ENCODE peak calls at places on chromosome 21, in six cellular contexts. A is astrocyte of the spinal cord, T is IMR-90, N is thoracic aorta, M is transverse colon, G is esophagus muscularis mucosa. U is an unnamed sample.

GRCh38 chr21:42195378-42196031 is 23.4 kb upstream of the ABCG1 start:
- DNase-seq in T (peak), N (no peak), A (peak), G (peak), M (peak), U (no peak)

GRCh38 chr21:35924714-35925301 is 135.5 kb downstream of the SETD4 start:
- DNase-seq in T (peak), N (no peak), G (peak), M (no peak), A (peak), U (peak)

GRCh38 chr21:44972821-44973220 is 33.0 kb downstream of the SLX9 start:
- DNase-seq in G (no peak), A (no peak), M (no peak), N (no peak), T (peak), U (no peak)

GRCh38 chr21:41487082-41487481 is 20.9 kb downstream of the TMPRSS2 start:
- DNase-seq in T (no peak), M (no peak), G (no peak), N (no peak), A (no peak), U (no peak)

GRCh38 chr21:36320421-36321324 is 676 bp downstream of the MORC3 start:
- DNase-seq in N (peak), M (peak), G (peak), T (peak), A (peak), U (peak)

GRCh38 chr21:18716578-18717138 is 313.1 kb upstream of the TMPRSS15 start:
- DNase-seq in M (no peak), A (peak), N (no peak), G (no peak), T (no peak), U (no peak)

GRCh38 chr21:17889171-17889570 is 70.0 kb upstream of the C21orf91 start:
- DNase-seq in N (no peak), G (no peak), T (no peak), M (no peak), A (no peak), U (no peak)

GRCh38 chr21:38538353-38538752 is 40.1 kb upstream of the ERG start:
- DNase-seq in T (no peak), N (no peak), G (no peak), A (no peak), M (no peak), U (no peak)

GRCh38 chr21:19034041-19034440 is 630.5 kb upstream of the TMPRSS15 start:
- DNase-seq in G (no peak), T (no peak), A (no peak), N (no peak), M (no peak), U (no peak)

GRCh38 chr21:31316488-31317169 is 27.4 kb downstream of the TIAM1 start:
- DNase-seq in M (no peak), G (no peak), A (no peak), T (peak), N (no peak), U (no peak)

GRCh38 chr21:22795644-22796043 is 1797.4 kb downstream of the NCAM2 start:
- DNase-seq in A (no peak), T (no peak), M (no peak), G (no peak), N (no peak), U (no peak)

GRCh38 chr21:41763398-41763931 is 3.4 kb downstream of the RIPK4 start:
- DNase-seq in T (no peak), M (no peak), G (no peak), A (no peak), N (no peak), U (no peak)

GRCh38 chr21:42568834-42569731 is 55.4 kb downstream of the SLC37A1 start:
- DNase-seq in G (no peak), A (no peak), M (peak), T (no peak), N (no peak), U (no peak)

GRCh38 chr21:36522174-36522810 is 42.4 kb upstream of the CLDN14 start:
- DNase-seq in G (no peak), M (no peak), N (no peak), A (no peak), T (no peak), U (no peak)

GRCh38 chr21:26453258-26453657 is 119.8 kb downstream of the CYYR1 start:
- DNase-seq in N (no peak), T (no peak), M (no peak), G (no peak), A (no peak), U (no peak)

GRCh38 chr21:35203093-35204021 is 154.3 kb upstream of the RUNX1 start:
- DNase-seq in A (peak), T (peak), M (no peak), G (no peak), N (no peak), U (no peak)

GRCh38 chr21:38319781-38320180 is 63.0 kb downstream of the KCNJ15 start:
- DNase-seq in G (no peak), T (peak), M (no peak), N (no peak), A (no peak), U (no peak)

GRCh38 chr21:14985306-14985705 is 79.5 kb downstream of the NRIP1 start:
- DNase-seq in T (no peak), N (no peak), A (no peak), G (no peak), M (no peak), U (no peak)

GRCh38 chr21:42094811-42095210 is 23.7 kb downstream of the UMODL1 start:
- DNase-seq in T (no peak), A (no peak), N (no peak), M (no peak), G (no peak), U (no peak)

GRCh38 chr21:42102063-42102462 is 30.9 kb downstream of the UMODL1 start:
- DNase-seq in G (no peak), M (no peak), N (no peak), T (no peak), A (no peak), U (no peak)

GRCh38 chr21:44956356-44957046 is 16.7 kb downstream of the SLX9 start:
- DNase-seq in A (no peak), N (no peak), T (no peak), M (no peak), G (no peak), U (no peak)

GRCh38 chr21:26849428-26850115 is 4.4 kb upstream of the ADAMTS1 start:
- DNase-seq in T (peak), A (peak), N (no peak), G (no peak), M (no peak), U (no peak)

GRCh38 chr21:41247561-41247968 is 69.0 kb upstream of the FAM3B start:
- DNase-seq in M (peak), T (peak), G (peak), N (peak), A (peak), U (no peak)

GRCh38 chr21:25025596-25025995 is 581.7 kb downstream of the MRPL39 start:
- DNase-seq in M (no peak), N (no peak), G (no peak), T (no peak), A (no peak), U (no peak)

GRCh38 chr21:45267390-45267760 is 20.3 kb downstream of the POFUT2 start:
- DNase-seq in A (no peak), T (no peak), N (no peak), G (no peak), M (no peak), U (no peak)

GRCh38 chr21:42062543-42063022 is 8.5 kb upstream of the UMODL1 start:
- DNase-seq in A (no peak), T (no peak), N (no peak), G (no peak), M (peak), U (no peak)

GRCh38 chr21:41899431-41900202 is 20.5 kb upstream of the PRDM15 start:
- DNase-seq in N (no peak), A (no peak), G (no peak), M (no peak), T (no peak), U (no peak)

GRCh38 chr21:38170283-38170682 is 86.5 kb upstream of the KCNJ15 start:
- DNase-seq in N (no peak), T (peak), G (no peak), M (no peak), A (peak), U (no peak)

GRCh38 chr21:21151231-21151630 is 153.0 kb downstream of the NCAM2 start:
- DNase-seq in M (no peak), A (no peak), N (no peak), G (no peak), T (no peak), U (no peak)
- TF ChIP-seq CTCF in M (no peak), A (no peak), N (no peak), G (no peak), T (no peak), U (no peak)

GRCh38 chr21:29671728-29672127 is 268.1 kb downstream of the GRIK1 start:
- DNase-seq in N (no peak), G (no peak), M (no peak), T (no peak), A (no peak), U (no peak)
- TF ChIP-seq CTCF in N (no peak), G (no peak), M (no peak), T (no peak), A (no peak), U (no peak)

DNA sequence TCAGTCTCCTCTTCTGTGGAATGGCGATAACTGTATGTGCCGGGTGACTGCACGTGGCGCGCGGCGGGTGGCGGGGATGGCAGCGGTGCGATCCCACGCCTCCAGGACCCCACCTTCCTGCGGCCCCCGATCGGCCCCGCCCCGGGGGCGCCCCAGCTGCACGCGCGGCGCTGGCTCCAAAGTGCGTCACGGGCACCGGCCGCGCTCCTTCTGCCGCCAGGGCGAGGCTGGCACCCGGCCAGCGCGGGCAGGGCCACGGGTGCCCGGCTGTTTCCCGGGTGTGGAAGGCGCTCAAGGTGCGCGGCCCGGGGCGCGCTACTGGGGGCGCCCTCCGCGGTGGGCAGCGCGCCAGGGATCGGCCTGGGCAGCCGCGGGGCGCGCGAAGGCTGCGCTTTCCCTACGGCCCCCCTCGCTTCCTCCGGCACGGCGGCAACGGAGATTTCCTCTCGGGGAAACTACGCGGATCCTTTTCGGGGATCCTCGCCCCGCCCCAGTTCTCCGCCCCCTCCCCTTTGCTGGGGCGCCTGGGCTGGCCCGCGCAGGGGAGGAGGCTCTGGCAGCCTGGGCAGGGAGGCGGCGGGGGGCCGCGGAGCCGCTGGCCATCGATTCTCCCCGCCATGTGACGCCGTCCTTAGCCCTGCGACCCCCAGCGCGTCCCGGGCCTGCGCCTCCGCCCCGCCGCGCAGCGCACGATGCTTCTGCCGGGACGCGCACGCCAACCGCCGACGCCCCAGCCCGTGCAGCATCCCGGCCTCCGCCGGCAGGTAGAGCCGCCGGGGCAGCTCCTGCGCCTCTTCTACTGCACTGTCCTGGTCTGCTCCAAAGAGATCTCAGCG is at the start of gene EVA1C:
- DNase-seq in A (peak), N (no peak), M (peak), T (peak), G (no peak), U (no peak)
- TF ChIP-seq CTCF in A (no peak), N (no peak), M (peak), T (peak), G (peak), U (peak)

DNA sequence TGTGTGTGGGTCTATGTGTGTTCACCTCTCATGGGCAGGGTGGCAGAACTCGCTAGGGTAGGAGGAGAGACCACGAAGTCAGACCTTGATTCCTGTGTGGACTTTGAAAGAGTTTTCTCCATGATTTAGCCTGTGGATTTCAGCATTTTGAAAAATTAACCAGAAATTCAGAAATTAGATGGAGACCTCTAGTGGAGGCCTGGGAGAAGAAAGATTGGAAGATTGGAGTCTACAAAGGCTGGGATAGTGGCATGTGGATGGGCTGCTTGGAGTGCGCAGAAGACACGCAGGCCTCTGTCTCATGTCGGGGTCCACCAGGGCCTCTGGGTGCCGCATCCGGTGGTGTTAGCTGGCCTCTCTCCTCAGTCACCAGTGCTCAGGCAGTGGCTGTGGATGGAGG is 18.9 kb upstream of the IGSF5 start:
- DNase-seq in A (no peak), M (no peak), N (no peak), G (no peak), T (no peak), U (no peak)
- TF ChIP-seq CTCF in A (peak), M (no peak), N (no peak), G (no peak), T (peak), U (no peak)

DNA sequence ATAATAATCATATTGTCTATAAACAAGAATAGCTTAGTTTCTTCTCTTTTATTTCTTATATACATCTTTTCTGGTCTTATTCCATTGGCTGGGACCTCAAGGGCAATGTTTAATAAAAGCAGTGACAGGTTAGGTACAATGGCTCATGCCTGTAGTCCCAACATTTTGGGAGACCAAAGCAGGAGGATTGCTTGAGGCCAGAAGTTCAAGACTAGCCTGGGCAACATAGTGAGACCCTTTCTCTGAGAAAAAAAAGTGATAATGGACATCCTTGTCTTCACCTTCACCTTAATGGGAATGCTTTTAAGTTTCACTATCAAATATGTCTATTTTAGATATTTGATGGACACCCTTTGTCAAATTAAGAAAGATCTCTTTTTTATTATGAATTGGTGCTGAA is 8.1 kb downstream of the B3GALT5 start:
- DNase-seq in G (no peak), T (no peak), A (no peak), N (no peak), M (no peak), U (no peak)
- TF ChIP-seq CTCF in G (no peak), T (no peak), A (no peak), N (no peak), M (no peak), U (no peak)

GRCh38 chr21:43903451-43904091 is 38.5 kb downstream of the AGPAT3 start:
- DNase-seq in N (no peak), T (no peak), A (no peak), M (peak), G (no peak), U (no peak)
- TF ChIP-seq CTCF in N (no peak), T (no peak), A (no peak), M (no peak), G (no peak), U (no peak)

DNA sequence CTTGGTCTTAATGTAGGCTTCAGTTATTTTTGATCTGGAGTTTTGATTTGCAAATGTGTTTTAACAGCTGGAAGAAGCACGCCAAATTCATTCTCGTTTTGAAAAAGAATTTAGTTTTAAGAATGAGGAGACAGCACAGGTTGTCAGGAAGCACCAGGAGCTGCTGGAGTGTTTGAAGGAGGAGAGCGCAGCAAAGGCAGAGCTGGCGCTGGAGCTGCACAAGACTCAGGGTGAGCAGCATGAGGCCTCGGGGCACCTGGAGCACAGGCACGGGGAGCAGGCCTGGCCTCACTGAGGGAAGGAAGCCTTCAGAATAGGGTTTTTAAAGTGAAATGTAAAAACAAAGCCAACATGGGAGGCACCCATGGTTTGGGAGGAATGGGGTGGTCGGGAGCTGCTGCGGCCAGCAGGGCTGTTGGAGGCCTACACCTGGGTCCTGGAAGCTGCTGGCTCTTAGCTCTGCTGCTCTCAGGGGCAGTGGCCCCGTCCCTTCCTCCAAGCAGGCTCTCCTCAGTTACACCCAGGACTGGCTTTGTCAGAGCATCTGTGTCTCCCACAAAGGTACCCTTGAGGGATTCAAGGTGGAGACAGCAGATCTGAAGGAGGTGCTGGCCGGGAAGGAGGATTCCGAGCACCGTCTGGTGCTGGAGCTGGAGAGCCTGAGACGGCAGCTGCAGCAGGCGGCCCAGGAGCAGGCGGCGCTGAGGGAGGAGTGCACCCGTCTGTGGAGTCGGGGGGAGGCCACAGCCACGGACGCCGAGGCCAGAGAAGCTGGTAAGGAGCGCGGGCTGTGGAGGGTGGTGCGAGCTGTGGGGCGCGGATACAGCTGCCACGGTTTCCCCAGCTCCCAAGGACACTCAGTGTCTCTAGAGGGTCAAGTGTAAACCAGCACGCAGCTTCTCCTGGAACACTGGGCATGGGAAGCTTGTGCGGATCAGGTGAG is 66.9 kb downstream of the PCNT start:
- DNase-seq in N (no peak), A (no peak), M (no peak), T (no peak), G (no peak), U (no peak)
- TF ChIP-seq CTCF in N (no peak), A (no peak), M (no peak), T (no peak), G (no peak), U (no peak)